ENCODE peak calls at places on chromosome 3, in nine cellular contexts. H, B, I, W, C, N, A, D and Z are unnamed samples.

GRCh38 chr3:170772135-170772534 is 97.9 kb downstream of the RPL22L1 start:
- DNase-seq in H (no peak), B (no peak), I (no peak), W (no peak), C (no peak), N (no peak), A (no peak), D (no peak), Z (no peak)

GRCh38 chr3:74435631-74436030 is 178.8 kb downstream of the CNTN3 start:
- DNase-seq in H (no peak), B (no peak), I (no peak), W (no peak), C (no peak), N (no peak), A (no peak), D (no peak), Z (no peak)

GRCh38 chr3:137110392-137110996 is 152.7 kb downstream of the IL20RB start:
- DNase-seq in H (peak; percentile 50), B (no peak), I (peak; percentile 22), W (peak; percentile 51), C (peak; percentile 21), N (no peak), A (no peak), D (peak; percentile 77), Z (no peak)

GRCh38 chr3:156620260-156620659 is 54.1 kb upstream of the TIPARP start:
- DNase-seq in H (peak; percentile 63), B (no peak), I (no peak), W (peak; percentile 46), C (no peak), N (no peak), A (no peak), D (peak; percentile 94), Z (no peak)

GRCh38 chr3:57041674-57042073 is 18.8 kb upstream of the SPATA12 start:
- DNase-seq in H (no peak), B (no peak), I (no peak), W (no peak), C (no peak), N (no peak), A (no peak), D (no peak), Z (peak; percentile 23)

GRCh38 chr3:194142156-194142910 is 6.4 kb downstream of the HES1 start:
- DNase-seq in H (peak; percentile 79), B (no peak), I (no peak), W (no peak), C (no peak), N (no peak), A (no peak), D (no peak), Z (peak; percentile 76)

GRCh38 chr3:52434080-52434479 is 10.8 kb downstream of the SEMA3G start:
- DNase-seq in H (no peak), B (no peak), I (no peak), W (no peak), C (no peak), N (no peak), A (no peak), D (no peak), Z (no peak)

GRCh38 chr3:38738630-38739395 is 77.2 kb downstream of the SCN10A start:
- DNase-seq in H (peak; percentile 71), B (peak; percentile 66), I (peak; percentile 17), W (peak; percentile 63), C (peak; percentile 71), N (peak; percentile 45), A (peak; percentile 9), D (no peak), Z (no peak)

GRCh38 chr3:196962930-196963259 is 5.7 kb downstream of the PIGZ start:
- DNase-seq in H (no peak), B (no peak), I (no peak), W (no peak), C (no peak), N (no peak), A (no peak), D (no peak), Z (no peak)

GRCh38 chr3:22893001-22893400 is 310.1 kb upstream of the UBE2E2 start:
- DNase-seq in H (no peak), B (no peak), I (no peak), W (no peak), C (no peak), N (no peak), A (no peak), D (no peak), Z (no peak)

GRCh38 chr3:12443781-12444522 is 40.3 kb upstream of the TSEN2 start:
- DNase-seq in H (no peak), B (no peak), I (no peak), W (no peak), C (no peak), N (no peak), A (no peak), D (no peak), Z (no peak)